ENCODE peak calls at places on chromosomes 2 and 18, in five cellular contexts. L, K, J, R and T are unnamed samples.

GRCh38 chr2:140695163-140695562 is 1435.7 kb downstream of the LRP1B start:
- DNase-seq in L (no peak), K (peak; percentile 65), J (peak; percentile 76), R (no peak), T (no peak)

GRCh38 chr2:240623531-240624010 is 1.7 kb upstream of the GPR35 start:
- DNase-seq in L (no peak), K (no peak), J (no peak), R (peak; percentile 57), T (no peak)

GRCh38 chr2:240024766-240025165 is 376 bp downstream of the NDUFA10 start:
- DNase-seq in L (no peak), K (no peak), J (peak; percentile 12), R (no peak), T (no peak)

GRCh38 chr2:39661771-39662325 is 3.9 kb upstream of the TMEM178A start:
- DNase-seq in L (no peak), K (no peak), J (no peak), R (no peak), T (no peak)

GRCh38 chr2:239326831-239327535 is 73.8 kb downstream of the HDAC4 start:
- DNase-seq in L (no peak), K (no peak), J (peak; percentile 20), R (peak; percentile 39), T (no peak)

GRCh38 chr2:194087569-194087968 is 1569.5 kb upstream of the SLC39A10 start:
- DNase-seq in L (no peak), K (no peak), J (no peak), R (no peak), T (no peak)

GRCh38 chr18:61635901-61636528 is 256.8 kb downstream of the RNF152 start:
- DNase-seq in L (no peak), K (peak; percentile 29), J (peak; percentile 57), R (peak; percentile 59), T (peak; percentile 72)

GRCh38 chr18:72848534-72849237 is 19.1 kb downstream of the NETO1 start:
- DNase-seq in L (peak; percentile 55), K (no peak), J (no peak), R (no peak), T (no peak)

GRCh38 chr18:76385681-76385975 is 109.4 kb downstream of the ZNF516 start:
- DNase-seq in L (no peak), K (no peak), J (no peak), R (no peak), T (no peak)

GRCh38 chr2:65373365-65373918 is 59.0 kb downstream of the SPRED2 start:
- DNase-seq in L (no peak), K (no peak), J (no peak), R (no peak), T (no peak)

DNA sequence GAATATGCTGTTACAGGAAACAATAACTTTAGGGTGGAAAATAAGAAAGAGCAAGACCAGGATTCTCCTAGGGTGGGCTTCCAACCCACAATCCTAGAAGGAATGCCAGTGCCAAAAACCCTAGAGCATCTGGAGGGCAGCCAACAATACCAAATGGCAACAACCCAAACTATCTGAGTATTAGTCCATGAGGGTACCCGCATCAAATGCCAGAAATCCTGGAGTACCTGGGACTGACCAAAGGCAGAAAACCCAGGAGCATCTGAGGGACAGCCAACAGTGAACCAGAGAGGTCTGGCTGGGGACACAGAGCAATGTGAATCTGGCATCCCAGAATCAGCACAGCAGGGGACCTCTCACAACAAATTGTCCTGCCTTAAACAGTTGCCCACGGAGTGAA is 126.3 kb downstream of the SCG2 start:
- DNase-seq in L (no peak), K (no peak), J (no peak), R (no peak), T (no peak)
- H3K9me3 ChIP-seq in L (no peaks in the 10 kb centered on the region), K (no peaks in the 10 kb centered on the region), J (no peaks in the 10 kb centered on the region), R (no peaks in the 10 kb centered on the region), T (no peaks in the 10 kb centered on the region)

DNA sequence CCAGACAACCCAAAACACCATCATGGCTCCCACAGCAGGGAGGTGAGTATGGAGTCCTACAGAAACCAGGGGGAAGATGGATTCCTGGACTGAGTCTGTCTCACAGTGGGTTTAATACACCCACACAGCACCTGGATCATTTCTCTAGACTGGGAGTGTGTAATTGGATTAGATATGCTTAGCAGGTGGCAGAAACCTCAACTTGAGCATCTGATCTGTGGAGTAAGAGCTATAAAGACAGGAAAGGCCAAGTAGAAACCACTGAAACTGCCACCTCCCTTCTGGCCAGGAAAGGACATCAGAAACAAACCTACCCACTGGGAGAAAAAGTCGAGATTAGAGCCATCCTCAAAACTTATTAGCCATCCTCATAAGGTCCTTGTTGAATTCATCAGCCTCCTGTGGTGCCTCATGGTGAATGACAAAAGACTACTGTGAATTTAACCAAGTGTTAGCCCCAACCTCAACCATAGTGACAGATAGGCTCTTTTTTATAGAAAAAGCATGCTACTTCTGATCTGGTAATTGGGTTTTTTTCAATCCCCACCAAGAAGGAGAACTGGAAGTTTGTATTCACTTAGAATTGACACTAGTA is 28.1 kb upstream of the CHST9 start:
- DNase-seq in L (no peak), K (no peak), J (no peak), R (no peak), T (no peak)
- H3K4me3 ChIP-seq in L (no peak overlapping the region), K (no peak overlapping the region), J (no peak overlapping the region), R (no peak overlapping the region), T (no peak overlapping the region)

DNA sequence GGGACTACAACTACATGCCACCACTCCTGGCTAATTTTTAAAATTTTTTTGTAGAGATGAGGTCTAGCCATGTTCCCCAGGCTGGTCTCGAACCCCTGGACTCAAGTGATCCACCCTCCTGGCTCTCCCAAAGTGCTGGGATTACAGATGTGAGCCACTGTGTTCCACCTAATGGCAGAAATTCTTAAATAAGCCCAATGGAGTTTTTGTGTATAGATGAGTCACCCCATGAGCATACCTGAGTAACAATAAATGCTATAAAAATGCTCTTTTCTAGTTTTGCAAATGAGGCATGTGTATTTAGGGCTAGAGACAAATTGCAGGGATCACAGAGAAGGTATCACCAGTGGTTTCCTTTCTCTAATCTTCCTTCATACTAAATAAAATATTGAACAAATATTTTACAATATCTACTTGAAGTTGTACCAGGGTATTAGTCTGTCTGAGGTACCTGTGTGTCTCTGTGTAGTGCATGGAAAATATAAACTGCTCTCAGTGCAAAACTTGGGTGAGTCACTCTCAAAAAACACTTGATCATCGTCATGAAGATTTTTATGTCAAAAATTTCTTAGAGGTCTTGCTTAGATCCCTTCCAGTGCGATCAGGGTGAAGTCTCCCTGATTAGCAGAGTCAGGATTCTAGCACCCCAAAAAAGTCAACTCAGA is 337.1 kb upstream of the MMADHC start:
- DNase-seq in L (peak; percentile 30), K (no peak), J (no peak), R (no peak), T (no peak)
- H3K9me3 ChIP-seq in L (peaks cover 2% of the 10 kb centered on the region), K (no peaks in the 10 kb centered on the region), J (peaks cover 14% of the 10 kb centered on the region), R (no peaks in the 10 kb centered on the region), T (no peaks in the 10 kb centered on the region)

GRCh38 chr2:47769318-47769717 is 13.6 kb upstream of the MSH6 start:
- DNase-seq in L (no peak), K (no peak), J (no peak), R (no peak), T (no peak)

GRCh38 chr2:47772343-47772742 is 10.6 kb upstream of the MSH6 start:
- DNase-seq in L (no peak), K (no peak), J (no peak), R (no peak), T (no peak)

GRCh38 chr2:47771211-47771610 is 11.7 kb upstream of the MSH6 start:
- DNase-seq in L (peak; percentile 95), K (peak; percentile 83), J (peak; percentile 97), R (no peak), T (peak; percentile 27)

GRCh38 chr2:47767880-47768609 is 14.9 kb upstream of the MSH6 start:
- DNase-seq in L (no peak), K (peak; percentile 43), J (peak; percentile 40), R (peak; percentile 83), T (peak; percentile 83)

DNA sequence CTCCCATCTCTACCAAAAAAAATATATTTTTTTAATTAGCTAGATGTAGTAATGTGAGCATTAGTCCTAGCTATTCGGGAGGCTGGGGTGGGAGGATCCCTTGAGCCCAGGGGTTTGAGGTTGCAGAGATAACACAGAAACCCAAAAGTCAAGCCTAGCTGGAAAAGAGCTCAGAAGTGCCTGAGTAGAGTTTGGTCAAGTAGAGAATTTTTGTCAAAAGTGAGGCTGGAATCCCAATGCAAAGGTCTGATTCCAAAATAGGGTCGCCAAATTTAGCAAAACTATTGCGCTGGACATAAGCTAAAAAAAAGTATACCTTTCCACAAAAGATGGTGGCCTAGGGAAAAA is 15.5 kb upstream of the MSH6 start:
- DNase-seq in L (no peak), K (no peak), J (no peak), R (no peak), T (no peak)
- H3K4me3 ChIP-seq in L (no peak overlapping the region), K (no peak overlapping the region), J (no peak overlapping the region), R (no peak overlapping the region), T (no peak overlapping the region)

GRCh38 chr2:641501-642430 is 35.4 kb downstream of the TMEM18 start:
- DNase-seq in L (no peak), K (no peak), J (no peak), R (no peak), T (no peak)

GRCh38 chr2:642431-642815 is 34.8 kb downstream of the TMEM18 start:
- DNase-seq in L (no peak), K (no peak), J (no peak), R (no peak), T (no peak)

GRCh38 chr2:644871-645270 is 32.3 kb downstream of the TMEM18 start:
- DNase-seq in L (no peak), K (no peak), J (no peak), R (no peak), T (no peak)

GRCh38 chr2:643334-643733 is 33.9 kb downstream of the TMEM18 start:
- DNase-seq in L (no peak), K (no peak), J (no peak), R (no peak), T (no peak)

GRCh38 chr2:643761-644160 is 33.4 kb downstream of the TMEM18 start:
- DNase-seq in L (no peak), K (no peak), J (no peak), R (no peak), T (no peak)
- H3K9me3 ChIP-seq in L (no peaks in the 10 kb centered on the region), K (no peaks in the 10 kb centered on the region), J (no peaks in the 10 kb centered on the region), R (no peaks in the 10 kb centered on the region), T (no peaks in the 10 kb centered on the region)

GRCh38 chr2:205056066-205056678 is 510.9 kb downstream of the PARD3B start:
- DNase-seq in L (no peak), K (no peak), J (peak; percentile 66), R (no peak), T (no peak)
- H3K4me3 ChIP-seq in L (no peak overlapping the region), K (no peak overlapping the region), J (no peak overlapping the region), R (no peak overlapping the region), T (no peak overlapping the region)

DNA sequence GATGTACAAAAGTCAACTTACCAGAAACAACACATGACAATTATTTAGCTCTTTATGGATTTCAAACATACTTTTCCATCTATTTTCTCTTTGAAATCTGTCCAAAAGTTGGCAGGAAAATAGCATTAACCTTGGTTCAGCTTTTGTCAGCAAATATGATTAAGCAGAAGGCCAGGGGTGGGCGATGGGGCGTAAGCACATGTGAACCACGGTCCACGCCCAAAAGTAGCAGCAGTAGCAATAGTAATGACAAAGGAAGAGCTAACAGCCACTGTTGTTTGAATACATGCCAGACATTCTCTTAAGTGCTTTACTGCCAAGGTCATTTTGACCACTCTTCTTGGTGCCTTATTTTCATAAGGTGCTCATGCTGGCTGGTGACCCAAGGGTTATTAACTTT is 73.5 kb downstream of the ANTXR1 start:
- DNase-seq in L (no peak), K (no peak), J (no peak), R (no peak), T (no peak)
- H3K9me3 ChIP-seq in L (no peaks in the 10 kb centered on the region), K (no peaks in the 10 kb centered on the region), J (no peaks in the 10 kb centered on the region), R (no peaks in the 10 kb centered on the region), T (no peaks in the 10 kb centered on the region)

GRCh38 chr2:170878061-170878460 is 51.0 kb upstream of the GORASP2 start:
- DNase-seq in L (no peak), K (no peak), J (no peak), R (no peak), T (no peak)
- H3K4me3 ChIP-seq in L (no peak overlapping the region), K (no peak overlapping the region), J (no peak overlapping the region), R (no peak overlapping the region), T (no peak overlapping the region)